ENCODE peak calls at places on chromosomes 12 and 14, in four cellular contexts. O is heart right ventricle, Y is HFFc6, W is HFF-Myc. H is an unnamed sample.

GRCh38 chr12:52264435-52264825 is 10.0 kb upstream of the KRT86 start:
- DNase-seq in O (no peak), Y (no peak), W (no peak), H (no peak)

GRCh38 chr14:71651228-71651627 is 281.0 kb upstream of the RGS6 start:
- DNase-seq in O (peak; percentile 57), Y (peak; percentile 91), W (peak; percentile 83), H (no peak)

GRCh38 chr12:11906284-11906935 is 164.3 kb upstream of the BCL2L14 start:
- DNase-seq in O (no peak), Y (peak; percentile 68), W (no peak), H (no peak)

GRCh38 chr14:57060276-57060956 is 208.3 kb downstream of the EXOC5 start:
- DNase-seq in O (no peak), Y (no peak), W (no peak), H (no peak)

GRCh38 chr12:6235499-6235898 is 35.3 kb downstream of the CD9 start:
- DNase-seq in O (no peak), Y (no peak), W (no peak), H (no peak)

GRCh38 chr12:33703221-33703620 is 263.6 kb upstream of the SYT10 start:
- DNase-seq in O (no peak), Y (no peak), W (no peak), H (no peak)

GRCh38 chr12:52777566-52777965 is 421 bp upstream of the KRT76 start:
- DNase-seq in O (no peak), Y (no peak), W (no peak), H (no peak)

GRCh38 chr14:93861846-93862641 is 65.1 kb upstream of the FAM181A start:
- DNase-seq in O (no peak), Y (no peak), W (no peak), H (no peak)

GRCh38 chr12:121750507-121750955 is 38.0 kb downstream of the TMEM120B start:
- DNase-seq in O (no peak), Y (no peak), W (no peak), H (no peak)

GRCh38 chr12:69354561-69355187 is 4.9 kb upstream of the YEATS4 start:
- DNase-seq in O (no peak), Y (no peak), W (no peak), H (no peak)

GRCh38 chr12:79691299-79692248 is 810 bp upstream of the PAWR start:
- DNase-seq in O (peak; percentile 17), Y (peak; percentile 93), W (peak; percentile 53), H (no peak)

GRCh38 chr12:50618864-50619609 is 114.3 kb downstream of the DIP2B start:
- DNase-seq in O (no peak), Y (peak; percentile 54), W (no peak), H (no peak)

GRCh38 chr14:88384653-88385205 is 728 bp upstream of the SPATA7 start:
- DNase-seq in O (no peak), Y (no peak), W (no peak), H (no peak)

GRCh38 chr12:1592444-1593231 is 1.7 kb downstream of the FBXL14 start:
- DNase-seq in O (peak; percentile 59), Y (peak; percentile 59), W (no peak), H (peak; percentile 36)

GRCh38 chr14:59213368-59214315 is 25.2 kb downstream of the DAAM1 start:
- DNase-seq in O (no peak), Y (no peak), W (no peak), H (no peak)

GRCh38 chr14:75339059-75339458 is 60.4 kb downstream of the FOS start:
- DNase-seq in O (no peak), Y (peak; percentile 42), W (no peak), H (no peak)

DNA sequence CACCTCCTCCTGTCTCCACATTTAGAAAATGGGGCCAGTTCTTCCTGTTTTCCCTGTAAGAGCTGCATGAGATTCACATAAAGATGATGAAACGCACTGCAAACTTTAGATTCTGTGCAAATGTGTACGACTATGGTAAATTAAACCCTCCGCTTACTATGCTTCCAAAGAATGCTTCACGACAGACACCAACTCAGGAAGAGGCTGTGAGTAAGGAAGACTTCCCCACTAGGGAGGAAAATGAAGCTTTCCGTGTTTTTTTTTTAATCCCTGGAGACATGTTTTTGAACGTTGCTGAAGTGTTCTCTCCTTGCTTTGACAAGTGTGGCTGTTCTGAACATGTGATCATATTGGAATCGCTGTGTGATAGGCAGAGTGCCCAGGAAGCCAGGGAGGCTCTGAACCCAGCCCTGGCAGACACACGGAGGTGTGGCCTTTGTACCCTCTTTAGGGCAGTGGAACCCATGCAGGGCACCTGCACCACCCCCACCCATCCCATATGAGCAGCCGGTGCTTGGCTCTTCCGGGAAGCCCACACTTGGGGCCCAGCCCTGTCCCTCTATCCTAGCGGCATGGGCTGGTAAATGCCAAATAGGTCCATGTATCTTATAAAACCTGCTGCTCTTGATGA is 7.5 kb upstream of the SYNE3 start:
- DNase-seq in O (no peak), Y (peak; percentile 79), W (no peak), H (no peak)
- TF ChIP-seq CTCF in O (no peak), Y (no peak), W (no peak), H (no peak)

GRCh38 chr14:20659813-20660395 is 18.4 kb upstream of the OR6S1 start:
- DNase-seq in O (no peak), Y (no peak), W (no peak), H (no peak)

GRCh38 chr14:20656274-20656673 is 14.8 kb upstream of the OR6S1 start:
- DNase-seq in O (no peak), Y (no peak), W (no peak), H (no peak)

GRCh38 chr14:20658246-20658645 is 16.8 kb upstream of the OR6S1 start:
- DNase-seq in O (no peak), Y (no peak), W (no peak), H (no peak)

GRCh38 chr14:20655851-20656250 is 14.4 kb upstream of the OR6S1 start:
- DNase-seq in O (no peak), Y (no peak), W (no peak), H (no peak)

DNA sequence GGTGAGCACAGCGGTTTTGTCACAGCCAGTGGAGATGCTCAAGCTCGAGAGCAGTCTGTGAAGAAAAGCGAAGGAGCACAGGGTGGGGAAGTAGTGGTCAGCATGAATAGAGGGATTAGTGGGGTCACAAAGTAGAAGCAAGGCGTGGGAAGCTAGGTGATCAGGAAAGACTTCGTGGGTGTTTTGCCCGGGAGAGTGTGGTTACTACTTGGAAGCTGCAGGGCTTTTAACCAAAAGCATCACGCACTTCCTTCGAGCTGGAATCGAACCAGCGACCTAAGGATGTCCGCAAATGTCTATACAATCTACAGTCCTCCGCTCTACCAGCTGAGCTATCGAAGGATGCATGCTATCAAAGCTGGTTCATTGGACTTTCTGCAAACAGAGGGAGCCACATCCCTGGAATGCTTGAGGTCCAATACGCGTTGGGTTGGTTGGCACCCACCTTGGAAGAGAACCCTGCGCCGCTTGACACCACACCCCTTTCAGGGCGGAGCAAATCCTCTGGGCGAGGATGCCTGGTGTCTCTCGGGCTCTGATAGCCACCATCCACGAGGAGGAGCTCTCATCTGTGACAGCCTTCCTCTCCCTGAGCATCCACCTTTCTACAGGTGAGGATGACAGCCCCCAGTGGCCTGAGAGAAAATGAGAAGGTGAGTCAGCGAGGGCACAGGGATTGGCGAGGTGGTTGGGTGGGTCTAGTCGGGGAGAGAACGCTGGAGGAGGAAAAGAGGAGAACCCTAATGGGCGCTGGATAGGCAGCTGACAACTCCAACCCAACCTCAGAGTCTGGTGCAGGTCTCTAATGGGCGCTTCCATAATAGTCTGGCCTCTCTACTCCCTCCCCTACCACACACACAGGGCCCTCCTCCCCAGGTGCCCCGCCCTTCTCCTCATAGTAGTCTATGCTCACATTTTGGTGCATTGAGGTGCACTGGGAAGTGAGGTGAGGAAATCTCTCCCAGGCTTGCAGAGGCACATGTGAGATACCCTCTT is 16.0 kb upstream of the OR6S1 start:
- DNase-seq in O (no peak), Y (peak; percentile 34), W (no peak), H (no peak)
- TF ChIP-seq CTCF in O (no peak), Y (peak; percentile 38), W (no peak), H (no peak)

DNA sequence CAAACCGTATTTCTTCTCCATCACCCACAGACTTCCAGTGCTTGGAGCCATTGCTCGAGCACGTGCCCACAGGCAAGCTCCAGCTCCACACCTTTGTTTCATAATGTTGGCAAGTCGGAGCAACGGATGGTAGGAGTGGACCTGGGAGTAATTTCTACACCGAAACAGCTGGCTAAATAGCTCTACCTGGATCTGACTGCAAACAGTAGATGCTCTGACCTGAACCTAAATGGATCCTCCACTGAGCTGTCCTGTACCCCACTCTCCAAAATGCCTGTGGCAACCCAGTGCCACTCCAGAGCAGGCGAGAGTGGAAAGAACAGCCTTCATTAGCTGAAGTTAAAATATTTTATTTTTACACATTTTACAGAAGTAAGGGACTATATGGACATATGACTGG is 108.7 kb downstream of the BMP4 start:
- DNase-seq in O (no peak), Y (no peak), W (no peak), H (no peak)
- TF ChIP-seq CTCF in O (no peak), Y (no peak), W (no peak), H (no peak)

DNA sequence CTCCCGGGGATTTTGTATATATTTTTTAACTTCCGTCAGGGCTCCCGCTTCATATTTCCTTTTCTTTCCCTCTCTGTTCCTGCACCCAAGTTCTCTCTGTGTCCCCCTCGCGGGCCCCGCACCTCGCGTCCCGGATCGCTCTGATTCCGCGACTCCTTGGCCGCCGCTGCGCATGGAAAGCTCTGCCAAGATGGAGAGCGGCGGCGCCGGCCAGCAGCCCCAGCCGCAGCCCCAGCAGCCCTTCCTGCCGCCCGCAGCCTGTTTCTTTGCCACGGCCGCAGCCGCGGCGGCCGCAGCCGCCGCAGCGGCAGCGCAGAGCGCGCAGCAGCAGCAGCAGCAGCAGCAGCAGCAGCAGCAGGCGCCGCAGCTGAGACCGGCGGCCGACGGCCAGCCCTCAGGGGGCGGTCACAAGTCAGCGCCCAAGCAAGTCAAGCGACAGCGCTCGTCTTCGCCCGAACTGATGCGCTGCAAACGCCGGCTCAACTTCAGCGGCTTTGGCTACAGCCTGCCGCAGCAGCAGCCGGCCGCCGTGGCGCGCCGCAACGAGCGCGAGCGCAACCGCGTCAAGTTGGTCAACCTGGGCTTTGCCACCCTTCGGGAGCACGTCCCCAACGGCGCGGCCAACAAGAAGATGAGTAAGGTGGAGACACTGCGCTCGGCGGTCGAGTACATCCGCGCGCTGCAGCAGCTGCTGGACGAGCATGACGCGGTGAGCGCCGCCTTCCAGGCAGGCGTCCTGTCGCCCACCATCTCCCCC is 777 bp downstream of the ASCL1 start:
- DNase-seq in O (no peak), Y (no peak), W (no peak), H (no peak)
- TF ChIP-seq CTCF in O (no peak), Y (no peak), W (no peak), H (no peak)